ENCODE peak calls at places on chromosomes 4 and X, in four cellular contexts. O is tibial nerve, E is HCT116, K is thoracic aorta. G is an unnamed sample.

GRCh38 chr4:168682898-168683500 is 186.1 kb downstream of the PALLD start:
- DNase-seq in E (no peak), K (no peak), O (no peak), G (no peak)

GRCh38 chr4:88706574-88706973 is 8.9 kb upstream of the NAP1L5 start:
- DNase-seq in E (no peak), O (peak; percentile 33), K (no peak), G (no peak)

GRCh38 chr4:61500883-61501282 is 300.8 kb downstream of the ADGRL3 start:
- DNase-seq in O (no peak), K (no peak), E (no peak), G (no peak)

GRCh38 chr4:169254546-169254983 is 16.2 kb downstream of the SH3RF1 start:
- DNase-seq in O (peak; percentile 52), E (peak; percentile 62), K (peak; percentile 18), G (peak; percentile 66)

GRCh38 chrX:133191739-133192039 is 26.5 kb downstream of the TFDP3 start:
- DNase-seq in K (no peak), E (peak; percentile 15), O (no peak), G (no peak)

GRCh38 chrX:38923451-38923969 is 122.3 kb downstream of the MID1IP1 start:
- DNase-seq in K (no peak), E (no peak), O (no peak), G (no peak)

GRCh38 chr4:78634011-78634664 is 82.6 kb downstream of the ANXA3 start:
- DNase-seq in K (peak; percentile 38), O (peak; percentile 25), E (no peak), G (peak; percentile 68)

GRCh38 chr4:185265942-185266341 is 56.5 kb downstream of the SNX25 start:
- DNase-seq in O (no peak), K (no peak), E (no peak), G (no peak)

GRCh38 chr4:162162672-162163071 is 1.1 kb downstream of the FSTL5 start:
- DNase-seq in E (no peak), O (no peak), K (no peak), G (no peak)

DNA sequence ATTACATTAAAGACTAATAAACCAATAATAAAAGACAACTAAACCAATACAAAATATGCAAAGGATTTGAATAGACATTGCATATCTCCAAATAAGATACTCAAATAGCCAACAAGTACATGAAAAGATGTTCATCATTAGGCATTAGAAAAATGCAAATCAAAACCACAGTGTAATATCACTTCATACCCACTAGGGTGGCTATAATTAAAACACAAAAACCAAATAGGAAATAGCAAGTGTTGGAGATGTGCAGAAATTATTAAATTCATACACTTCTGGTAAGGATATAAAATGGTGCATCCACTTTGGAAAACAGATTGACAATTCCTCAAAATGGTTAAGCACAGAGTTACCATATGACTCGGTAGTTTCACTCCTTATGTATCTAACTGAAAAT is 860.8 kb upstream of the DIAPH2 start:
- DNase-seq in O (no peak), E (no peak), K (no peak), G (no peak)
- TF ChIP-seq CTCF in O (no peak), E (no peak), K (no peak), G (no peak)

DNA sequence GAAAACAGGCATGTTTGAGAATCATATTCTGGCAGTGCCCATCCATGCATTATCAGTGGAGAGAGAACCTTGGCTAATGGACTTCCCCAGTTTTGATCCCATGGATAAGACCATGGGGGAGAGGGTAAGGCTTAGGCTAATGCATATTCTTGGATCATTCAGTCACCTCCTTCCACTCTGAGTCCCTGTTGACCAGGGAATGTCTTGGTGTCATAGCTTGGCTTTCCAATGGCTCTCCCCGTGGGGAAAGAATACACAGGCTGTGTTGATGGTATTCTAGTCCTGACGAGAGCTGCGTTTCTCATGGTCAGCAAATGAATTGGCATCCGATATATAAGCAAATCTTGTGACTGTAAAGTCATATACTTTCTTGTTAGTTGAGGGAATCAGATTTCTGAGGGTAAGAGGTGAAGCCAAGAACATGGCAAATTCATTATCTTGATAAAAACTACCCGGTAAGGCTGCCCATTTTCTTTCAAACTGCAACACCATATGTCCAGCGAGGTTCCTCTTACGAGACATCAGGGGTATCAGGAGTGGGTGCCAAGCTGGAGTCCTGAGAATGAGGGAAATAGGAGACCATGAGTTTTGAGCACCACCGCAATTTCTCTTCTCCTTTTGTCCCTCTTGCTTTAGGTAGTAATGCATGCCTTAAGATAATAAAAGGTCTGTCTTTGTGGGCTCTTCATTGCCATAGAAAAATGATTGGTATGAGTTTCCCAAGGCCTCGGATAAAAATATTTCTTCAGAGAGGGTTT is 18.0 kb downstream of the RHOH start:
- DNase-seq in K (no peak), O (no peak), E (no peak), G (no peak)
- H3K9me3 ChIP-seq in K (no peaks in the 10 kb centered on the region), O (no peaks in the 10 kb centered on the region), E (no peaks in the 10 kb centered on the region), G (no peaks in the 10 kb centered on the region)

GRCh38 chr4:158829254-158829653 is 60.4 kb downstream of the FNIP2 start:
- DNase-seq in O (no peak), K (no peak), E (no peak), G (no peak)
- H3K27ac ChIP-seq in O (no peak overlapping the region), K (no peak overlapping the region), E (no peak overlapping the region), G (peak overlapping the region; percentile 83)

GRCh38 chr4:153383131-153383530 is 38.6 kb downstream of the MND1 start:
- DNase-seq in E (no peak), K (no peak), O (no peak), G (no peak)
- TF ChIP-seq CTCF in E (no peak), K (no peak), O (no peak), G (no peak)

DNA sequence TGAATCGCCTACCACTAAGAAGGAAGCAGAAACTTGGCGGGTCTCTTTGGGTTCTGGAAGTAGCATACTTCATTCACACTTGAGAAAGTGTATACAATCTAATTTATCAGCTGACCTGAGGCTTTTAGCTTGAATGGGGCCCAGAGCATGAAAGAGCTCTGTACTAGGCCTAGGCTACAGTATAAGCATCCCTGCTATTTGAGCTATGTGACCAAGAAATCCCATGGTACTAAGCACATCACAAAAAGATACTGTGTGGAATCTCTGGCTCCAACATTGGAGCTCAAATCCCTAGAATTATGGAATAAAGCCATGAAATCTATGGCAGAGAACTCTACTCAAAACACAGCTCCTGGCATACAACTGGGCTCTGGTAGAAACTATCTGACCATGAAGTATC is 43.9 kb upstream of the CCDC149 start:
- DNase-seq in E (no peak), O (no peak), K (no peak), G (no peak)
- H3K9me3 ChIP-seq in E (no peaks in the 10 kb centered on the region), O (no peaks in the 10 kb centered on the region), K (no peaks in the 10 kb centered on the region), G (peaks cover 11% of the 10 kb centered on the region)

GRCh38 chr4:186627226-186627865 is 72.0 kb upstream of the MTNR1A start:
- DNase-seq in E (no peak), K (no peak), O (no peak), G (no peak)

GRCh38 chr4:186622788-186623464 is 67.6 kb upstream of the MTNR1A start:
- DNase-seq in O (peak; percentile 3), E (no peak), K (peak; percentile 13), G (peak; percentile 64)

GRCh38 chr4:186623546-186623945 is 68.2 kb upstream of the MTNR1A start:
- DNase-seq in K (no peak), E (no peak), O (no peak), G (no peak)

GRCh38 chr4:186621959-186622553 is 66.7 kb upstream of the MTNR1A start:
- DNase-seq in K (no peak), O (no peak), E (no peak), G (no peak)

DNA sequence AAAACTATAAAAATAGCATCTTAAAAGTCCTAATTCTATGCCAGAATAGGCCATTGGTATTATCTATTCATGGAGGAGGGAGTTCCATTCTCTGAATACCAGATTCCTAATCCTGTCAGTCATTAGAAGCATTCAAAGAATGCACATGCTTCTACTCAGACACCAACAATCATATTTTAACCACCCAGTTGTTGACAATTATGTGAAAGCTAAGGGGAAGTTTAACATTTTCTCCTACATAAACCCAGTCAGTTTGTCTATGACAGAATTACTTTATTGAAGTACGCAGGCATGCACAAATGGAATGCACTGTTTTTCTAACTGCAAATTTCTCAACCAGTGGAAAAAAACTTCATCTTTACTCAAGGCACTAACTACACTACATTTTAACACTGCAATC is 69.6 kb upstream of the MTNR1A start:
- DNase-seq in E (no peak), O (no peak), K (no peak), G (no peak)
- H3K27ac ChIP-seq in E (no peak overlapping the region), O (no peak overlapping the region), K (peak overlapping the region; percentile 69), G (peak overlapping the region; percentile 46)

GRCh38 chr4:33940281-33940680 is 2304.0 kb downstream of the ARAP2 start:
- DNase-seq in O (no peak), K (no peak), E (no peak), G (no peak)

DNA sequence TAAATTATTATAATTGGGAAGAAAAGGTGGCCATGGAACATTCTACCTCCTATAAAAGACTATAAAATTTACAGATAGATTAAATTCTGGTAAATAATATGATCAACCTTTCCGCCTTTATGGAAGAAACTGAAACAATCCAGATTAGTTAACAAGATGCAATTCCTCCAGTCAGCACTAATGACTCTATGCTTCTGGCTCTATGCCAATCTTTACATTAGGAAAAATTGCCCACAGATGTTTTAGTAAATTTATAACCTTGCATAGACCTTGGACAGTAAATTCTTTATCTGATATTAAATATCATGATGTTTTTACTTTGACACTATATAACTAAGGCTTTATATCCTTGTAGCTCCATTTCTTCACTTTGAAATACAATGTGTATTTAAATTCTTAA is 2302.5 kb downstream of the ARAP2 start:
- DNase-seq in K (no peak), O (no peak), E (no peak), G (no peak)
- TF ChIP-seq CTCF in K (no peak), O (no peak), E (no peak), G (no peak)

DNA sequence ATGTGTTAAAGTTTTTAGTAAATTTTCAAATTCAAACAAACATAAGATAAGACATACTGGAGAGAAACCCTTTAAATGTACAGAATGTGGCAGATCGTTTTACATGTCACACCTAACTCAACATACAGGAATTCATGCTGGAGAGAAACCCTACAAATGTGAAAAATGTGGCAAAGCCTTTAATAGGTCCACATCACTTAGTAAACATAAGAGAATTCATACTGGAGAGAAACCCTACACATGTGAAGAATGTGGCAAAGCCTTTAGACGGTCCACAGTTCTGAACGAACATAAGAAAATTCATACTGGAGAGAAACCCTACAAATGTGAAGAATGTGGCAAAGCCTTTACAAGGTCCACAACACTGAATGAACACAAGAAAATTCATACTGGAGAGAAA is 32.8 kb downstream of the ZNF595 start:
- DNase-seq in K (no peak), E (no peak), O (no peak), G (no peak)
- H3K9me3 ChIP-seq in K (peaks cover 93% of the 10 kb centered on the region), E (peaks cover 39% of the 10 kb centered on the region), O (peaks cover 10% of the 10 kb centered on the region), G (peaks cover 100% of the 10 kb centered on the region)

DNA sequence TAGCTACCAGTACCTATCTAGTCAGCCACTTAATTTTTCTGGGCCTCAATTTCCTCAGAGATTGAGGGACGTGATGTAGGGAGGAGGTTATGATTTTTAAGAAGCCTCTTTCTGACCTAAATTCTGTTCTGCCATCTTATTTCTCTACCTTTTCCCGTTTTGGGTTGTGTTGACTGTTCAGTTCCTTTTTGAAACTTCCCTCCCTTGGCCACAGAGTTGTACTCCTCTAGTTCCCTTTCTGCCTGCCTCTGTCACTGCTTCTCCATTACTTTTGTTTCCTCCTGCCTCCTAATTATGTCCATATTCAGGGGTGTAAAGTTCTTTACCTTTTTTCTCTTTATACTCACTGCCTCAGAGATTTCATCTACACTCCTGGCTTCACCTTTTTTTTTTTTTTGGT is 25.4 kb downstream of the CLCN5 start:
- DNase-seq in E (no peak), K (no peak), O (no peak), G (no peak)
- H3K27ac ChIP-seq in E (no peak overlapping the region), K (no peak overlapping the region), O (no peak overlapping the region), G (no peak overlapping the region)

GRCh38 chr4:43776371-43776770 is 672.2 kb downstream of the KCTD8 start:
- DNase-seq in K (no peak), E (no peak), O (no peak), G (no peak)
- TF ChIP-seq CTCF in K (no peak), E (no peak), O (peak; percentile 11), G (peak; percentile 35)